ENCODE peak calls at places on chromosomes 13 and 19, in five cellular contexts. O is CD8-positive, alpha-beta memory T cell; A is left ventricle myocardium inferior; N is GM23248; R is vagina. B is an unnamed sample. For H3K4me1, the result is how much of the 10 kb centered on the place peaks cover.

GRCh38 chr19:1069009-1069779 is 2.2 kb downstream of the ARHGAP45 start:
- DNase-seq in O (peak), A (peak), N (no peak), R (no peak), B (peak)

GRCh38 chr19:19751846-19752245 is 18.9 kb upstream of the ZNF14 start:
- DNase-seq in O (no peak), A (no peak), N (no peak), R (no peak), B (peak)

GRCh38 chr13:87986639-87987250 is 315.6 kb downstream of the SLITRK5 start:
- DNase-seq in O (no peak), A (no peak), N (no peak), R (no peak), B (no peak)

GRCh38 chr19:47991191-47991808 is 670 bp downstream of the BSPH1 start:
- DNase-seq in O (no peak), A (no peak), N (no peak), R (peak), B (no peak)

GRCh38 chr13:49184621-49185020 is 35.5 kb upstream of the MLNR start:
- DNase-seq in O (no peak), A (no peak), N (no peak), R (no peak), B (no peak)

GRCh38 chr19:2042485-2043268 is 8.4 kb downstream of the MKNK2 start:
- DNase-seq in O (no peak), A (no peak), N (no peak), R (peak), B (no peak)

GRCh38 chr19:5966941-5967340 is 11.0 kb downstream of the RANBP3 start:
- DNase-seq in O (no peak), A (no peak), N (no peak), R (no peak), B (no peak)

GRCh38 chr13:77810430-77810829 is 108.2 kb downstream of the EDNRB start:
- DNase-seq in O (no peak), A (no peak), N (peak), R (no peak), B (no peak)

GRCh38 chr19:939922-940321 is 14.1 kb downstream of the ARID3A start:
- DNase-seq in O (no peak), A (no peak), N (no peak), R (no peak), B (no peak)

GRCh38 chr13:62022369-62022768 is 606.7 kb upstream of the PCDH20 start:
- DNase-seq in O (no peak), A (no peak), N (no peak), R (no peak), B (no peak)

GRCh38 chr13:31154939-31155338 is 6.8 kb downstream of the HSPH1 start:
- DNase-seq in O (no peak), A (no peak), N (no peak), R (no peak), B (no peak)

GRCh38 chr19:46924874-46925547 is 64.2 kb downstream of the ARHGAP35 start:
- DNase-seq in O (no peak), A (no peak), N (peak), R (no peak), B (no peak)

GRCh38 chr19:1875646-1876493 is 9.4 kb downstream of the ABHD17A start:
- DNase-seq in O (peak), A (peak), N (peak), R (no peak), B (peak)

GRCh38 chr13:44108345-44108858 is 228.7 kb downstream of the LACC1 start:
- DNase-seq in O (no peak), A (peak), N (no peak), R (no peak), B (no peak)

GRCh38 chr13:102846261-102847015 is 606 bp downstream of the ERCC5 start:
- DNase-seq in O (peak), A (peak), N (peak), R (no peak), B (peak)

GRCh38 chr19:538641-539428 is 5.0 kb upstream of the GZMM start:
- DNase-seq in O (no peak), A (no peak), N (no peak), R (no peak), B (no peak)

GRCh38 chr19:7989071-7989575 is 16.3 kb downstream of the ELAVL1 start:
- DNase-seq in O (no peak), A (no peak), N (no peak), R (no peak), B (peak)

GRCh38 chr19:44757735-44758505 is 9.4 kb downstream of the BCL3 start:
- DNase-seq in O (no peak), A (peak), N (no peak), R (no peak), B (peak)

GRCh38 chr19:3652422-3652821 is 25.8 kb upstream of the CACTIN start:
- DNase-seq in O (no peak), A (no peak), N (no peak), R (no peak), B (no peak)

GRCh38 chr19:17244618-17245534 is 843 bp downstream of the NR2F6 start:
- DNase-seq in O (no peak), A (peak), N (peak), R (no peak), B (peak)

GRCh38 chr13:97261254-97262015 is 39.3 kb downstream of the MBNL2 start:
- DNase-seq in O (peak), A (no peak), N (no peak), R (peak), B (no peak)

GRCh38 chr19:8308891-8309291 is 733 bp upstream of the CD320 start:
- DNase-seq in O (no peak), A (peak), N (no peak), R (no peak), B (peak)

GRCh38 chr13:108077284-108077683 is 138.1 kb downstream of the LIG4 start:
- DNase-seq in O (no peak), A (no peak), N (no peak), R (no peak), B (no peak)

GRCh38 chr19:49436381-49437017 is 4.8 kb downstream of the SLC17A7 start:
- DNase-seq in O (peak), A (no peak), N (peak), R (no peak), B (no peak)

DNA sequence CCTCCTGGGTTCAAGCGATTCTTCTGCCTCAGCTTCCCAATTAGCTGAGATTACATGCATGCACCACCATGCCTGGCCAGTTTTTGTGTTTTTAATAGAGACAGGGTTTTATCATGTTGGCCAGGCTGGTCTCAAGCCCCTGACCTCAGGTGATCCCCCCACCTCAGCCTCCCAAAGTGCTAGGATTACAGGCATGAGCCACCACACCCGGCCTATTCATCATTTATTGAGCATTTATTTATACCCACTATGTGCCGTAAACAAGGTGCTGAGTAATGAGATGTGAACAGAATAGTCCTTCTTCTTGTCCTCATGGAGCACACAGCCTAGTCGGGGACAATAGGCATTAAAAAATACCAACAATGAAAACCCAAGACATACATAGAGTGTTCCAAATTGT is 25.6 kb downstream of the ACTN4 start:
- DNase-seq in O (no peak), A (no peak), N (no peak), R (no peak), B (no peak)
- H3K4me1 ChIP-seq in O (half or more), A (half or more), N (half or more), R (half or more), B (half or more)

DNA sequence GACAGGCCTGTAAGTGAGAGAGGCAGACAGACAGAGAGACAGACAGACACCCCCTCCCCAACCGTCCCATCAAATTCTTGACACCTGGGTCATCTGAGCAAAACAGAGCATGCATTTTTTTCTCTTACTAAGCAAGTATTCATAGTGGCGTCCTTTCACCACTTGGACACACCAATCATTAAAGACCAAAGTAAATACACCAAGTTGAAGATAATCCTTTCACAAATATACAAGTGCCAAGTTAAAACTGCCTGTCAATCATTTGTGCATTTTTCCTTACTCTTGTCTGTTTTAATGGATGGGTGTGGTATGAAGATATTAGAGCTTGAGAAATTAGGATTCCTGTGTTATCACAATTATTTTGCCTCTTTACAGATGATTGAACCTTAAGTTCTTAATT is 337.3 kb downstream of the ATP8A2 start:
- DNase-seq in O (no peak), A (no peak), N (no peak), R (no peak), B (no peak)
- H3K4me1 ChIP-seq in O (under half), A (under half), N (under half), R (under half), B (under half)

GRCh38 chr13:101053694-101054093 is 362.6 kb downstream of the NALCN start:
- DNase-seq in O (no peak), A (no peak), N (no peak), R (no peak), B (no peak)
- H3K4me1 ChIP-seq in O (under half), A (under half), N (under half), R (under half), B (under half)

GRCh38 chr19:35213678-35214632 is 14.6 kb downstream of the FAM187B start:
- DNase-seq in O (peak), A (peak), N (peak), R (no peak), B (no peak)

GRCh38 chr19:35214766-35215422 is 13.6 kb downstream of the FAM187B start:
- DNase-seq in O (no peak), A (no peak), N (no peak), R (no peak), B (no peak)

GRCh38 chr19:35219008-35219407 is 9.5 kb downstream of the FAM187B start:
- DNase-seq in O (no peak), A (no peak), N (no peak), R (no peak), B (no peak)

GRCh38 chr19:35216026-35216832 is 12.3 kb downstream of the FAM187B start:
- DNase-seq in O (no peak), A (no peak), N (peak), R (no peak), B (no peak)

GRCh38 chr19:35216833-35217707 is 11.5 kb downstream of the FAM187B start:
- DNase-seq in O (peak), A (no peak), N (no peak), R (no peak), B (no peak)
- H3K4me1 ChIP-seq in O (half or more), A (under half), N (under half), R (under half), B (under half)

GRCh38 chr19:11091343-11092153 is 2.3 kb downstream of the LDLR start:
- DNase-seq in O (peak), A (no peak), N (peak), R (peak), B (peak)

GRCh38 chr19:11088508-11089253 is 582 bp upstream of the LDLR start:
- DNase-seq in O (no peak), A (no peak), N (peak), R (no peak), B (no peak)

GRCh38 chr19:11087870-11088507 is 1.3 kb upstream of the LDLR start:
- DNase-seq in O (no peak), A (no peak), N (no peak), R (no peak), B (no peak)

GRCh38 chr19:11090264-11091032 is 1.2 kb downstream of the LDLR start:
- DNase-seq in O (peak), A (peak), N (peak), R (peak), B (peak)

DNA sequence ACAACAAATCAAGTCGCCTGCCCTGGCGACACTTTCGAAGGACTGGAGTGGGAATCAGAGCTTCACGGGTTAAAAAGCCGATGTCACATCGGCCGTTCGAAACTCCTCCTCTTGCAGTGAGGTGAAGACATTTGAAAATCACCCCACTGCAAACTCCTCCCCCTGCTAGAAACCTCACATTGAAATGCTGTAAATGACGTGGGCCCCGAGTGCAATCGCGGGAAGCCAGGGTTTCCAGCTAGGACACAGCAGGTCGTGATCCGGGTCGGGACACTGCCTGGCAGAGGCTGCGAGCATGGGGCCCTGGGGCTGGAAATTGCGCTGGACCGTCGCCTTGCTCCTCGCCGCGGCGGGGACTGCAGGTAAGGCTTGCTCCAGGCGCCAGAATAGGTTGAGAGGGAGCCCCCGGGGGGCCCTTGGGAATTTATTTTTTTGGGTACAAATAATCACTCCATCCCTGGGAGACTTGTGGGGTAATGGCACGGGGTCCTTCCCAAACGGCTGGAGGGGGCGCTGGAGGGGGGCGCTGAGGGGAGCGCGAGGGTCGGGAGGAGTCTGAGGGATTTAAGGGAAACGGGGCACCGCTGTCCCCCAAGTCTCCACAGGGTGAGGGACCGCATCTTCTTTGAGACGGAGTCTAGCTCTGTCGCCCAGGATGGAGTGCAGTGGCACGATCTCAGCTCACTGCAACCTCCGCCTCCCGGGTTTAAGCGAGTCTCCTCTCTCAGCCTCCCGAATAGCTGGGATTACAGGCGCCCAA is at the start of gene LDLR:
- DNase-seq in O (peak), A (peak), N (peak), R (peak), B (peak)
- H3K4me1 ChIP-seq in O (half or more), A (half or more), N (under half), R (half or more), B (half or more)

GRCh38 chr19:55658846-55659459 is 4.1 kb downstream of the U2AF2 start:
- DNase-seq in O (no peak), A (no peak), N (no peak), R (no peak), B (no peak)
- H3K4me1 ChIP-seq in O (under half), A (half or more), N (under half), R (half or more), B (under half)

B was measured in left lung.